ENCODE peak calls at places on chromosomes 11 and 22, in six cellular contexts. W is GM12878, V is upper lobe of left lung, O is A549, Z is K562, N is HepG2. B is an unnamed sample. For H3K4me1, the result is how much of the 10 kb centered on the place peaks cover.

GRCh38 chr11:62000539-62001446 is 33.4 kb upstream of the FTH1 start:
- ATAC-seq in W (no peak), V (peak), O (no peak), Z (no peak), N (peak), B (no peak)

GRCh38 chr11:105156720-105157119 is 17.2 kb upstream of the CARD18 start:
- ATAC-seq in W (no peak), V (no peak), O (no peak), Z (no peak), N (no peak), B (no peak)

GRCh38 chr22:47043835-47044721 is 281.6 kb downstream of the TBC1D22A start:
- ATAC-seq in W (peak), V (peak), O (no peak), Z (no peak), N (no peak), B (no peak)

GRCh38 chr11:12170984-12171383 is 60.6 kb downstream of the MICAL2 start:
- ATAC-seq in W (no peak), V (no peak), O (no peak), Z (no peak), N (no peak), B (peak)

GRCh38 chr11:17343907-17344306 is 7.7 kb upstream of the NCR3LG1 start:
- ATAC-seq in W (no peak), V (no peak), O (no peak), Z (no peak), N (no peak), B (no peak)

GRCh38 chr22:49678137-49678841 is 149.4 kb downstream of the BRD1 start:
- ATAC-seq in W (no peak), V (no peak), O (no peak), Z (no peak), N (no peak), B (no peak)

GRCh38 chr11:35335226-35335625 is 84.1 kb downstream of the SLC1A2 start:
- ATAC-seq in W (no peak), V (no peak), O (no peak), Z (no peak), N (no peak), B (no peak)

GRCh38 chr22:18120941-18121340 is 10.3 kb downstream of the TUBA8 start:
- ATAC-seq in W (no peak), V (no peak), O (no peak), Z (no peak), N (no peak), B (no peak)

GRCh38 chr11:78931891-78932290 is 357.2 kb upstream of the NARS2 start:
- ATAC-seq in W (no peak), V (peak), O (no peak), Z (no peak), N (no peak), B (no peak)

GRCh38 chr22:45425531-45426265 is 12.2 kb downstream of the RIBC2 start:
- ATAC-seq in W (no peak), V (no peak), O (no peak), Z (no peak), N (no peak), B (no peak)

GRCh38 chr11:19560156-19560555 is 152.5 kb upstream of the NAV2 start:
- ATAC-seq in W (no peak), V (no peak), O (no peak), Z (no peak), N (no peak), B (no peak)

GRCh38 chr11:113505541-113506375 is 30.6 kb upstream of the DRD2 start:
- ATAC-seq in W (no peak), V (no peak), O (no peak), Z (no peak), N (no peak), B (no peak)

GRCh38 chr22:30829901-30830550 is 135.4 kb downstream of the OSBP2 start:
- ATAC-seq in W (no peak), V (no peak), O (peak), Z (no peak), N (no peak), B (no peak)

GRCh38 chr22:24894220-24894975 is 52.1 kb downstream of the LHFPL7 start:
- ATAC-seq in W (no peak), V (peak), O (peak), Z (peak), N (peak), B (peak)

GRCh38 chr11:19409307-19409706 is 168.6 kb upstream of the E2F8 start:
- ATAC-seq in W (no peak), V (no peak), O (no peak), Z (no peak), N (no peak), B (peak)

DNA sequence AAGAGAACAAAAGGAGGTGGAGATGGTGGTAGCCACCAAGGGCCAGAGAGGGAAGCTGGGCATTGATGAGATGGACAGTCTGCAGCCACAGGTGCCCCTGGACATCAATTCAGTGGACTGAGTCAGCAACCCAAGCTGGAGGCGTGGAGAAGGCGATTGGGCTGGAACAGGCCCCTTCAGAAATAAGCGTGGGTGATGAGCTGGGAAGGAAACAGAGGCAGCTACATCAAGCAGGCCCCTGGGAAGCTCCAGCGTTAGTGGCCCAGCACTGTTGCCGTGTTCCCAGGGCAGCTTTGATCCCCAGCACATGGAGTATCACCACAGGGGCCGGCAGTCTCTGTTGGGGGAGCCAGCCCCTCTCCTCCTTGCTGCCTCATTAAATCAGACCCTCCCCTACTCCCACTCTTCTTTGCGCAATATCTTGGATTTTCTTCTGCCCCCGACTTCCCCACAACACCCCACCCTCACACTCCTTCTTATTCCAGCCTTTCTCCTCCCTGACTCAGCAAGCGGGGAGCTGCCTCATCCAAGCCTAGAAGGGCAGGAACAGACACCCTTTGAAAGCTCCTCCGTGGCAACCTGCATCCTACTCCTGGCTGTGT is 31.7 kb upstream of the OAF start:
- ATAC-seq in W (no peak), V (no peak), O (no peak), Z (no peak), N (no peak), B (no peak)
- H3K4me1 ChIP-seq in W (under half), V (under half), O (under half), Z (under half), N (under half), B (under half)

GRCh38 chr11:68256331-68256741 is 15.4 kb downstream of the C11orf24 start:
- ATAC-seq in W (no peak), V (no peak), O (no peak), Z (no peak), N (peak), B (peak)
- TF ChIP-seq EP300 in W (no peak), V (no peak), O (no peak), Z (no peak), N (no peak), B (no peak)

GRCh38 chr11:77474509-77475070 is 696 bp upstream of the PAK1 start:
- ATAC-seq in W (no peak), V (no peak), O (no peak), Z (no peak), N (no peak), B (no peak)
- H3K4me1 ChIP-seq in W (under half), V (under half), O (under half), Z (under half), N (half or more), B (under half)

DNA sequence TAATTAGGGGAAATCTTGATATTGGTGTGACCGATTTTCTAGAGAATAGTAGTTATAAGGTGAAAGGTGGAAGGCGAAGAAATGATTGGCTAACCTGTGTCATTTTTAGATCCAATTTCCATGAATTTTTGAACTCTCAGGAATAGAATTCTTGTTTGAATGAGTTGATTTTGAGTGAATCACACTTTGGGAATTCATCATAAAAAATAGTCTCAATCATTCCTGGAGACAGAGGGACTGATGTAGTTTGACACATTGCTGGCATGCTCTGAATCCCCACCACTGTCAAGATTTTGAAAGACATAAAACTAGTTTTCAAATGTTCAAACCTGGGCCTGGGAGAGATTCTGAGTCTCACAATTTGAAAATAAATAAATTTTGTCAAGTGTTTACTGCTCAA is 861.4 kb upstream of the RAG2 start:
- ATAC-seq in W (no peak), V (no peak), O (no peak), Z (no peak), N (no peak), B (no peak)
- TF ChIP-seq EP300 in W (no peak), V (no peak), O (no peak), Z (no peak), N (no peak), B (no peak)

GRCh38 chr11:9756461-9756860 is 92.6 kb downstream of the SWAP70 start:
- ATAC-seq in W (no peak), V (no peak), O (no peak), Z (no peak), N (no peak), B (no peak)
- H3K4me1 ChIP-seq in W (half or more), V (under half), O (half or more), Z (under half), N (half or more), B (under half)

GRCh38 chr11:1548221-1549070 is 23.6 kb downstream of the DUSP8 start:
- ATAC-seq in W (no peak), V (peak), O (peak), Z (peak), N (no peak), B (peak)
- TF ChIP-seq EP300 in W (no peak), V (no peak), O (no peak), Z (no peak), N (no peak), B (peak)

GRCh38 chr11:10580625-10581024 is 12.2 kb upstream of the LYVE1 start:
- ATAC-seq in W (no peak), V (no peak), O (no peak), Z (no peak), N (no peak), B (no peak)

GRCh38 chr11:10579700-10580099 is 11.2 kb upstream of the LYVE1 start:
- ATAC-seq in W (no peak), V (no peak), O (no peak), Z (no peak), N (no peak), B (no peak)

GRCh38 chr11:10575999-10576398 is 7.5 kb upstream of the LYVE1 start:
- ATAC-seq in W (no peak), V (no peak), O (no peak), Z (peak), N (no peak), B (no peak)

GRCh38 chr11:10584071-10584501 is 15.6 kb upstream of the LYVE1 start:
- ATAC-seq in W (no peak), V (no peak), O (no peak), Z (no peak), N (no peak), B (no peak)

GRCh38 chr11:10581481-10582019 is 13.1 kb upstream of the LYVE1 start:
- ATAC-seq in W (no peak), V (peak), O (no peak), Z (peak), N (no peak), B (peak)
- H3K4me1 ChIP-seq in W (under half), V (half or more), O (under half), Z (under half), N (under half), B (under half)

DNA sequence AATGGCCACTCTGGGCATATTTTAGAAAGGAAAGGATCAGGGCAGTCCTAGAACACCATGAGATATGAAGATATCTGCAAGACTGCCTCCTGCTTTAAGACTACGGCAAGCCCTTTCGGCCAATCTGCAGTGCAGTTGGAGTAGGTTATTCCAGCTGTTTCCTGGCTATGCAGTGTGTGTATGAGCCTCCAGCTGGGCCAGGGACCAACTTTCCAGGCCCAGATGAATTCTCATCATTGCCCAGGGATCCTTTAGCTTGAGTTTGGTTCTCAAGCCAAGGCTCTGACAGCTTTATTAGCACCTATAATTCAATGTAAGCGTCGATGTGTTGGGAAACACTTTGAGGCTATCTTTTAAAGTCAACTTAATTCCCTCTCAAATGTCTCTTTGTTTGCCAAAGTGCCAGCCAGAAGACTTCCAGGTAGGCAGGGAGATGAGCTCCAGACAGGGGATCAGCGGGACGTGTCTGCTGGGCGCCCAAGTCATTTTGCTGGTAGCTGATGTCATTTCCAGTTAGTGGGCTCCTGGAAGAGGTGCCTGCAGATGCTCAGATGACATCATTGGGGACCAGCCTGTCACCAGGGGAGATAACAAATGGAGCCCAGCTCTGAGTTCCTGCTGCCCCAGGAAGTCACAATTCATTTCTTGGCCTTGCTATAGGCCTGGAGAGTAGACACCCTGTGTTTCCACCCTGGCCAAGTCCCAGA is 520.5 kb downstream of the SOX6 start:
- ATAC-seq in W (no peak), V (no peak), O (no peak), Z (no peak), N (no peak), B (no peak)
- TF ChIP-seq EP300 in W (no peak), V (no peak), O (no peak), Z (no peak), N (no peak), B (no peak)

GRCh38 chr11:65857500-65858353 is at the start of gene CFL1:
- ATAC-seq in W (peak), V (peak), O (peak), Z (peak), N (peak), B (peak)
- H3K4me1 ChIP-seq in W (under half), V (under half), O (under half), Z (half or more), N (half or more), B (under half)

GRCh38 chr11:115699733-115700132 is 195.5 kb upstream of the CADM1 start:
- ATAC-seq in W (no peak), V (no peak), O (no peak), Z (no peak), N (no peak), B (peak)
- TF ChIP-seq EP300 in W (no peak), V (no peak), O (no peak), Z (no peak), N (no peak), B (no peak)

B was measured in gastroesophageal sphincter.